ENCODE peak calls at places on chromosomes 7 and 10, in ten cellular contexts. One of them, this sample, is unnamed. For H3K4me1, the result is how much of the 10 kb centered on the place peaks cover.

GRCh38 chr10:89921422-89921821 is 220.0 kb downstream of the KIF20B start:
- DNase-seq in foreskin keratinocyte: peak
- DNase-seq in lower lobe of right lung: no peak
- DNase-seq in testis: no peak
- DNase-seq in uterus: no peak
- DNase-seq in right lobe of liver: no peak
- DNase-seq in CD4-positive, alpha-beta memory T cell: no peak
- DNase-seq in HepG2: no peak
- DNase-seq in cardiac muscle cell: no peak
- DNase-seq in effector memory CD4-positive, alpha-beta T cell: no peak
- DNase-seq in this sample: peak

GRCh38 chr10:19532411-19532810 is 283.8 kb upstream of the PLXDC2 start:
- DNase-seq in cardiac muscle cell: no peak
- DNase-seq in effector memory CD4-positive, alpha-beta T cell: no peak
- DNase-seq in foreskin keratinocyte: no peak
- DNase-seq in CD4-positive, alpha-beta memory T cell: no peak
- DNase-seq in testis: no peak
- DNase-seq in right lobe of liver: no peak
- DNase-seq in uterus: no peak
- DNase-seq in lower lobe of right lung: no peak
- DNase-seq in HepG2: no peak
- DNase-seq in this sample: no peak

GRCh38 chr7:147539685-147540084 is 1050.9 kb upstream of the C7orf33 start:
- DNase-seq in cardiac muscle cell: no peak
- DNase-seq in lower lobe of right lung: no peak
- DNase-seq in uterus: no peak
- DNase-seq in effector memory CD4-positive, alpha-beta T cell: no peak
- DNase-seq in right lobe of liver: no peak
- DNase-seq in HepG2: no peak
- DNase-seq in testis: no peak
- DNase-seq in CD4-positive, alpha-beta memory T cell: no peak
- DNase-seq in foreskin keratinocyte: no peak
- DNase-seq in this sample: no peak

GRCh38 chr7:18402488-18403183 is 92.9 kb upstream of the HDAC9 start:
- DNase-seq in foreskin keratinocyte: no peak
- DNase-seq in right lobe of liver: no peak
- DNase-seq in lower lobe of right lung: no peak
- DNase-seq in uterus: no peak
- DNase-seq in CD4-positive, alpha-beta memory T cell: no peak
- DNase-seq in cardiac muscle cell: no peak
- DNase-seq in effector memory CD4-positive, alpha-beta T cell: no peak
- DNase-seq in HepG2: no peak
- DNase-seq in testis: no peak
- DNase-seq in this sample: peak

GRCh38 chr7:51316262-51316665 is 345 bp downstream of the COBL start:
- DNase-seq in cardiac muscle cell: no peak
- DNase-seq in uterus: no peak
- DNase-seq in foreskin keratinocyte: no peak
- DNase-seq in testis: peak
- DNase-seq in CD4-positive, alpha-beta memory T cell: no peak
- DNase-seq in effector memory CD4-positive, alpha-beta T cell: no peak
- DNase-seq in HepG2: no peak
- DNase-seq in lower lobe of right lung: peak
- DNase-seq in right lobe of liver: peak
- DNase-seq in this sample: no peak

GRCh38 chr10:31075434-31075833 is 43.8 kb upstream of the ZNF438 start:
- DNase-seq in lower lobe of right lung: no peak
- DNase-seq in cardiac muscle cell: no peak
- DNase-seq in right lobe of liver: no peak
- DNase-seq in HepG2: no peak
- DNase-seq in testis: no peak
- DNase-seq in CD4-positive, alpha-beta memory T cell: no peak
- DNase-seq in foreskin keratinocyte: peak
- DNase-seq in uterus: no peak
- DNase-seq in effector memory CD4-positive, alpha-beta T cell: no peak
- DNase-seq in this sample: peak

GRCh38 chr10:64873088-64873487 is 1351.9 kb downstream of the REEP3 start:
- DNase-seq in HepG2: no peak
- DNase-seq in lower lobe of right lung: no peak
- DNase-seq in uterus: no peak
- DNase-seq in effector memory CD4-positive, alpha-beta T cell: no peak
- DNase-seq in cardiac muscle cell: no peak
- DNase-seq in foreskin keratinocyte: no peak
- DNase-seq in CD4-positive, alpha-beta memory T cell: no peak
- DNase-seq in testis: no peak
- DNase-seq in right lobe of liver: no peak
- DNase-seq in this sample: no peak

GRCh38 chr10:79266543-79267312 is 80.5 kb upstream of the PPIF start:
- DNase-seq in foreskin keratinocyte: peak
- DNase-seq in CD4-positive, alpha-beta memory T cell: no peak
- DNase-seq in uterus: peak
- DNase-seq in testis: peak
- DNase-seq in right lobe of liver: peak
- DNase-seq in HepG2: no peak
- DNase-seq in cardiac muscle cell: no peak
- DNase-seq in lower lobe of right lung: peak
- DNase-seq in effector memory CD4-positive, alpha-beta T cell: no peak
- DNase-seq in this sample: peak

GRCh38 chr7:116633131-116633988 is 38.6 kb upstream of the MET start:
- DNase-seq in effector memory CD4-positive, alpha-beta T cell: no peak
- DNase-seq in uterus: no peak
- DNase-seq in CD4-positive, alpha-beta memory T cell: no peak
- DNase-seq in HepG2: no peak
- DNase-seq in cardiac muscle cell: no peak
- DNase-seq in lower lobe of right lung: no peak
- DNase-seq in testis: peak
- DNase-seq in foreskin keratinocyte: peak
- DNase-seq in right lobe of liver: no peak
- DNase-seq in this sample: peak

GRCh38 chr7:116631676-116632075 is 40.3 kb upstream of the MET start:
- DNase-seq in CD4-positive, alpha-beta memory T cell: no peak
- DNase-seq in effector memory CD4-positive, alpha-beta T cell: no peak
- DNase-seq in HepG2: no peak
- DNase-seq in foreskin keratinocyte: no peak
- DNase-seq in testis: no peak
- DNase-seq in cardiac muscle cell: no peak
- DNase-seq in right lobe of liver: no peak
- DNase-seq in uterus: no peak
- DNase-seq in lower lobe of right lung: no peak
- DNase-seq in this sample: no peak

GRCh38 chr7:116630357-116630756 is 41.6 kb upstream of the MET start:
- DNase-seq in effector memory CD4-positive, alpha-beta T cell: no peak
- DNase-seq in right lobe of liver: no peak
- DNase-seq in uterus: no peak
- DNase-seq in lower lobe of right lung: no peak
- DNase-seq in testis: no peak
- DNase-seq in CD4-positive, alpha-beta memory T cell: no peak
- DNase-seq in HepG2: no peak
- DNase-seq in cardiac muscle cell: no peak
- DNase-seq in foreskin keratinocyte: peak
- DNase-seq in this sample: no peak

GRCh38 chr7:116630932-116631449 is 41.0 kb upstream of the MET start:
- DNase-seq in HepG2: peak
- DNase-seq in effector memory CD4-positive, alpha-beta T cell: no peak
- DNase-seq in right lobe of liver: peak
- DNase-seq in foreskin keratinocyte: peak
- DNase-seq in testis: no peak
- DNase-seq in cardiac muscle cell: no peak
- DNase-seq in lower lobe of right lung: peak
- DNase-seq in uterus: no peak
- DNase-seq in CD4-positive, alpha-beta memory T cell: no peak
- DNase-seq in this sample: peak

GRCh38 chr7:116632349-116632748 is 39.6 kb upstream of the MET start:
- DNase-seq in uterus: no peak
- DNase-seq in HepG2: no peak
- DNase-seq in effector memory CD4-positive, alpha-beta T cell: no peak
- DNase-seq in right lobe of liver: no peak
- DNase-seq in cardiac muscle cell: no peak
- DNase-seq in lower lobe of right lung: no peak
- DNase-seq in foreskin keratinocyte: no peak
- DNase-seq in testis: no peak
- DNase-seq in CD4-positive, alpha-beta memory T cell: no peak
- DNase-seq in this sample: peak
- H3K4me1 ChIP-seq in uterus: under half
- H3K4me1 ChIP-seq in HepG2: under half
- H3K4me1 ChIP-seq in effector memory CD4-positive, alpha-beta T cell: under half
- H3K4me1 ChIP-seq in right lobe of liver: under half
- H3K4me1 ChIP-seq in cardiac muscle cell: under half
- H3K4me1 ChIP-seq in lower lobe of right lung: under half
- H3K4me1 ChIP-seq in foreskin keratinocyte: under half
- H3K4me1 ChIP-seq in testis: under half
- H3K4me1 ChIP-seq in CD4-positive, alpha-beta memory T cell: under half
- H3K4me1 ChIP-seq in this sample: under half

DNA sequence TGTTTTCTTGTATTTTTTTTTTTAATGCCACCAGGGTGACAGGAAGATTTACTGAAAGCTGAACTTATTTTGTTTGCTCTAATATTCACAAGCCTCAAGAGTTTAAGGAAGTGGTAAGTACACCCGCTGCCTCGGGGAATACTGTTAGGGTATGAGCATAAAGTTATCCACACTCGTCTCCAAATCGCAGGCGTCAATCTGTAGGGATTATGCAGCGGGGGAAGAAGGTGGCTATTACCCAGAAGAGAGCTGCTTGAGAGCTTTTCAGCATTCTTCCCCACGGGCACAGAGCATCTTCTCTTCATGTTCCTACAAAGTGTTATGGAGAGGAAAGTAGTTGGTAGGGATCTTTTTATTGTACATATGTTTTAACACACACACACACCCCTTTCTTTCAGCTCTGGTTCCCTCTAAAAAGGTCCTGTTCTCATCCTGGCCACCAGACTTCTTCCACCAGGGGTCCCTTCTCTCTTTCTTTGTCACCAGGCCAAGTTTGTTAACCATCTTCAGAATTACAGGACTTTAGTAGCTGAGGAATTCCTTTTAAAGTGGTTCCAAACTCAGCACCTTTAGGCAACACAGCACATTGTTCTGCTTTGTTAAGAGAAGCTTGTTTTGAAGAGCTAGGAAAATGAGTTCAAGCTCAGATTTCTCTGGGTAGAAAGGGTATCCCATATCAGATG is 411.6 kb upstream of the GALNT17 start:
- DNase-seq in testis: no peak
- DNase-seq in cardiac muscle cell: no peak
- DNase-seq in uterus: no peak
- DNase-seq in lower lobe of right lung: no peak
- DNase-seq in HepG2: no peak
- DNase-seq in right lobe of liver: no peak
- DNase-seq in effector memory CD4-positive, alpha-beta T cell: no peak
- DNase-seq in foreskin keratinocyte: no peak
- DNase-seq in CD4-positive, alpha-beta memory T cell: no peak
- DNase-seq in this sample: no peak
- H3K4me1 ChIP-seq in testis: under half
- H3K4me1 ChIP-seq in cardiac muscle cell: under half
- H3K4me1 ChIP-seq in uterus: under half
- H3K4me1 ChIP-seq in lower lobe of right lung: under half
- H3K4me1 ChIP-seq in HepG2: under half
- H3K4me1 ChIP-seq in right lobe of liver: under half
- H3K4me1 ChIP-seq in effector memory CD4-positive, alpha-beta T cell: under half
- H3K4me1 ChIP-seq in foreskin keratinocyte: under half
- H3K4me1 ChIP-seq in CD4-positive, alpha-beta memory T cell: under half
- H3K4me1 ChIP-seq in this sample: under half

GRCh38 chr10:129958118-129958685 is 5.9 kb downstream of the EBF3 start:
- DNase-seq in CD4-positive, alpha-beta memory T cell: no peak
- DNase-seq in uterus: no peak
- DNase-seq in testis: no peak
- DNase-seq in HepG2: no peak
- DNase-seq in right lobe of liver: no peak
- DNase-seq in lower lobe of right lung: no peak
- DNase-seq in effector memory CD4-positive, alpha-beta T cell: no peak
- DNase-seq in foreskin keratinocyte: no peak
- DNase-seq in cardiac muscle cell: peak
- DNase-seq in this sample: no peak
- H3K4me1 ChIP-seq in CD4-positive, alpha-beta memory T cell: under half
- H3K4me1 ChIP-seq in uterus: under half
- H3K4me1 ChIP-seq in testis: under half
- H3K4me1 ChIP-seq in HepG2: under half
- H3K4me1 ChIP-seq in right lobe of liver: under half
- H3K4me1 ChIP-seq in lower lobe of right lung: under half
- H3K4me1 ChIP-seq in effector memory CD4-positive, alpha-beta T cell: under half
- H3K4me1 ChIP-seq in foreskin keratinocyte: under half
- H3K4me1 ChIP-seq in cardiac muscle cell: under half
- H3K4me1 ChIP-seq in this sample: under half

GRCh38 chr10:80509108-80509402 is 28.6 kb upstream of the SH2D4B start:
- DNase-seq in HepG2: no peak
- DNase-seq in testis: no peak
- DNase-seq in uterus: no peak
- DNase-seq in foreskin keratinocyte: no peak
- DNase-seq in effector memory CD4-positive, alpha-beta T cell: no peak
- DNase-seq in cardiac muscle cell: no peak
- DNase-seq in right lobe of liver: no peak
- DNase-seq in CD4-positive, alpha-beta memory T cell: no peak
- DNase-seq in lower lobe of right lung: no peak
- DNase-seq in this sample: no peak

GRCh38 chr10:80509403-80510161 is 28.1 kb upstream of the SH2D4B start:
- DNase-seq in uterus: peak
- DNase-seq in effector memory CD4-positive, alpha-beta T cell: no peak
- DNase-seq in lower lobe of right lung: no peak
- DNase-seq in right lobe of liver: no peak
- DNase-seq in testis: no peak
- DNase-seq in CD4-positive, alpha-beta memory T cell: no peak
- DNase-seq in cardiac muscle cell: no peak
- DNase-seq in HepG2: no peak
- DNase-seq in foreskin keratinocyte: peak
- DNase-seq in this sample: peak

GRCh38 chr10:80515511-80515910 is 22.2 kb upstream of the SH2D4B start:
- DNase-seq in lower lobe of right lung: no peak
- DNase-seq in effector memory CD4-positive, alpha-beta T cell: no peak
- DNase-seq in testis: no peak
- DNase-seq in CD4-positive, alpha-beta memory T cell: no peak
- DNase-seq in foreskin keratinocyte: no peak
- DNase-seq in right lobe of liver: no peak
- DNase-seq in uterus: no peak
- DNase-seq in cardiac muscle cell: no peak
- DNase-seq in HepG2: no peak
- DNase-seq in this sample: no peak

GRCh38 chr10:80513106-80513505 is 24.6 kb upstream of the SH2D4B start:
- DNase-seq in uterus: no peak
- DNase-seq in foreskin keratinocyte: no peak
- DNase-seq in effector memory CD4-positive, alpha-beta T cell: no peak
- DNase-seq in HepG2: no peak
- DNase-seq in cardiac muscle cell: no peak
- DNase-seq in lower lobe of right lung: no peak
- DNase-seq in right lobe of liver: no peak
- DNase-seq in testis: no peak
- DNase-seq in CD4-positive, alpha-beta memory T cell: no peak
- DNase-seq in this sample: no peak

DNA sequence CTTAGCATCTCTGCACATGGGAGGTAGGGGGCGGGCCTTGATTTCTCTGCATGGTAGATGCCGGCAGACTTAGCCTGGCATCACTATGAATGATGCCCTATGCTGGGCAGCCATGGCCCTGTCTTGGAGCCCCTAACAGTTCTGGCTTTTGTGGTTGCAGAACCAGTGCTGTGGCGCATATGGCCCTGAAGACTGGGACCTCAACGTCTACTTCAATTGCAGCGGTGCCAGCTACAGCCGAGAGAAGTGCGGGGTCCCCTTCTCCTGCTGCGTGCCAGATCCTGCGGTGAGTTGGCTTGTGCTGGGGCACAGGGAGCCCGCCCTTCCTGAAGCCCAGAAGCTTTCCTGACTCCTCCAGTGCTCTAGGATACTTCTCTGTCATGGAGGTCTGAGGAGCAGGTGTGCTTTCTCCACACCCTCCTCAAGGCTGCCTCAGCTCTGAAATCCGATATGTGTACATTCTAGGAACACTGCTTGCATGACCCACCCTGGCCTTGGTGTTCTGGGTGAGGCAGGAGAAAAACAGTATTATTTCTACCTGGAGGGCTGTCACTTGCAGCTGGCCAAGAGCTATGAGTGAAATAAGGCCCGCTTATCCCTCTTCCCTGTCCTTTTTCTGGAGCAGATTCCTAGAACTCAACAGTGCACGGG is 25.6 kb upstream of the SH2D4B start:
- DNase-seq in effector memory CD4-positive, alpha-beta T cell: no peak
- DNase-seq in cardiac muscle cell: no peak
- DNase-seq in testis: no peak
- DNase-seq in right lobe of liver: no peak
- DNase-seq in uterus: no peak
- DNase-seq in foreskin keratinocyte: no peak
- DNase-seq in HepG2: no peak
- DNase-seq in lower lobe of right lung: no peak
- DNase-seq in CD4-positive, alpha-beta memory T cell: no peak
- DNase-seq in this sample: no peak
- H3K4me1 ChIP-seq in effector memory CD4-positive, alpha-beta T cell: under half
- H3K4me1 ChIP-seq in cardiac muscle cell: under half
- H3K4me1 ChIP-seq in testis: under half
- H3K4me1 ChIP-seq in right lobe of liver: under half
- H3K4me1 ChIP-seq in uterus: under half
- H3K4me1 ChIP-seq in foreskin keratinocyte: under half
- H3K4me1 ChIP-seq in HepG2: under half
- H3K4me1 ChIP-seq in lower lobe of right lung: under half
- H3K4me1 ChIP-seq in CD4-positive, alpha-beta memory T cell: under half
- H3K4me1 ChIP-seq in this sample: under half

This sample was measured in astrocyte.